ENCODE peak calls at places on chromosomes 1 and 21, in five cellular contexts. K, B, S, U and X are unnamed samples.

GRCh38 chr1:81439046-81439823 is 361.5 kb upstream of the ADGRL2 start:
- DNase-seq in U (no peak), K (no peak), B (no peak), S (no peak), X (no peak)

GRCh38 chr1:152348447-152348846 is 11.4 kb downstream of the FLG2 start:
- DNase-seq in S (no peak), K (no peak), B (peak; percentile 13), U (no peak), X (no peak)

GRCh38 chr1:2356911-2357845 is 34.2 kb downstream of the MORN1 start:
- DNase-seq in B (no peak), S (no peak), U (no peak), K (peak; percentile 61), X (no peak)

GRCh38 chr21:16194851-16195251 is 465.1 kb downstream of the USP25 start:
- DNase-seq in K (no peak), B (no peak), S (no peak), U (peak; percentile 53), X (no peak)

GRCh38 chr1:229509576-229509975 is 1.4 kb upstream of the NUP133 start:
- DNase-seq in U (peak; percentile 10), S (no peak), B (no peak), K (no peak), X (peak; percentile 18)

GRCh38 chr21:42385619-42386018 is 10.2 kb downstream of the TMPRSS3 start:
- DNase-seq in K (peak; percentile 10), U (no peak), S (no peak), B (no peak), X (no peak)

GRCh38 chr1:46215504-46215903 is 12.4 kb downstream of the LURAP1 start:
- DNase-seq in U (no peak), S (no peak), B (no peak), K (no peak), X (no peak)

GRCh38 chr1:175388286-175388685 is 195.7 kb upstream of the KIAA0040 start:
- DNase-seq in U (no peak), B (no peak), S (no peak), K (no peak), X (no peak)

GRCh38 chr1:69201716-69202115 is 366.0 kb upstream of the LRRC7 start:
- DNase-seq in U (no peak), B (no peak), S (no peak), K (no peak), X (no peak)

GRCh38 chr21:24395320-24395933 is 1211.9 kb downstream of the MRPL39 start:
- DNase-seq in B (no peak), K (no peak), U (peak; percentile 6), S (no peak), X (no peak)

GRCh38 chr1:48469616-48470500 is 2.1 kb downstream of the SPATA6 start:
- DNase-seq in K (no peak), B (no peak), U (peak; percentile 88), S (peak; percentile 73), X (peak; percentile 66)

GRCh38 chr1:183212870-183213269 is 26.8 kb downstream of the LAMC2 start:
- DNase-seq in S (no peak), U (no peak), B (no peak), K (no peak), X (no peak)

GRCh38 chr1:183218039-183218618 is 32.1 kb downstream of the LAMC2 start:
- DNase-seq in B (no peak), U (peak; percentile 47), S (peak; percentile 75), K (peak; percentile 85), X (no peak)

GRCh38 chr1:183215076-183215720 is 29.1 kb downstream of the LAMC2 start:
- DNase-seq in B (no peak), S (no peak), U (no peak), K (no peak), X (no peak)

GRCh38 chr1:183214021-183214970 is 28.2 kb downstream of the LAMC2 start:
- DNase-seq in U (no peak), B (no peak), K (no peak), S (no peak), X (no peak)

DNA sequence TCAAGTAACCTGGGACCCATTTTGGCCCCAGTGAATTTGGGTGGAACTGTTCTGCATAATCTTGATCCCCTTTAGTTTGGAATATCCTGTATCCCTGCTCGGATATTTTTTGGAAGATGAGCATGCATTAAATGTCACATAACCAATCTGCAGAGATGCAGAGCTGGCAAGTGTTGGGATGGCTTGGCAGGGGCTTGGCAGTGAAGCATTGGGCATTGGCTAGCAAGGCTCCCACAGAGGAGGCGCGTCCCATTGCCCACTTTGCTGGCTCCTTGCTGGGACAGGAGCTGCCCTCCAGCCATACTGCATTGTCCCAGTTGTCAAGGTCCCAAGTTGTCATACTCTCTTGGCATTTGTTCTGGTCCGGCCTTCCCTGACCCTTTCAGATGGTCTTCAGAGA is 29.9 kb downstream of the LAMC2 start:
- DNase-seq in U (no peak), B (no peak), K (no peak), S (no peak), X (no peak)
- H3K4me3 ChIP-seq in U (no peak overlapping the region), B (no peak overlapping the region), K (no peak overlapping the region), S (no peak overlapping the region), X (no peak overlapping the region)

GRCh38 chr1:154758346-154758745 is 111.7 kb downstream of the KCNN3 start:
- DNase-seq in B (no peak), S (no peak), K (peak; percentile 38), U (no peak), X (no peak)

GRCh38 chr1:154759196-154759595 is 110.9 kb downstream of the KCNN3 start:
- DNase-seq in B (no peak), S (no peak), U (no peak), K (peak; percentile 5), X (no peak)

GRCh38 chr1:154757149-154757548 is 112.9 kb downstream of the KCNN3 start:
- DNase-seq in B (no peak), K (no peak), S (no peak), U (no peak), X (no peak)

GRCh38 chr1:154759793-154760192 is 110.3 kb downstream of the KCNN3 start:
- DNase-seq in B (no peak), U (no peak), S (no peak), K (peak; percentile 15), X (no peak)

GRCh38 chr1:154760469-154760933 is 109.6 kb downstream of the KCNN3 start:
- DNase-seq in B (peak; percentile 28), K (peak; percentile 88), S (no peak), U (no peak), X (no peak)
- H3K4me3 ChIP-seq in B (peak overlapping the region; percentile 42), K (no peak overlapping the region), S (peak overlapping the region; percentile 29), U (no peak overlapping the region), X (peak overlapping the region; percentile 14)

DNA sequence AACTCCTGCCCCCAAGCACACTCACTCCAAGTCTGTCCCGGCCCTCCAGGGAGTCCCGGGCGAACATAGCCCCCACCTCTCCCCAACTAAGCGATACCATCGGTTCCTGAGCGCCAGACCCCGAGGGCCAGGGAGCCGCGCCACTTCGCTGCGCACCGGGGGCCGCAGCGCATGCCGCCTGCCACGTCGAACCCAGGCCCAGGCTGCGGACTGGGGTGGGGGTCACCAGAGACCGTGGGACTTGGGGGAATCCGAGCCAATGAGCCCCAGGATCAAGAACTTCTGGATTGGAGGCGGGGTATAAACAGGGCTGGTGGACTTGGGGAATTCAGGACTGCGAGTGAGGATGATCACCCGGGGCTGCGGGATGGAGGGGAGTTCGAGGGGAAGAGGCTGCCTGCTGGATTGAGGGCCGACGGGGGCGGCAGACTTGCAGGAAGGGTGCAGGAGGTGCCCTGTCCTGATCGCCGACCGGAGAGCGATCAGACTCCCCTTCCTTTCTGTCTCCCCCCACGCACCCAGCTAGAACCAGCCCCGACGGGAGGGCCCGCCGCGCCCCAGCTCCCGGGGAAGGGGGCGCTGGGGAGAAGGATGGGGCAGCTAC is 640 bp downstream of the RSPO1 start:
- DNase-seq in K (no peak), S (no peak), U (no peak), B (no peak), X (no peak)
- H3K4me3 ChIP-seq in K (no peak overlapping the region), S (no peak overlapping the region), U (no peak overlapping the region), B (peak overlapping the region; percentile 32), X (peak overlapping the region; percentile 24)

DNA sequence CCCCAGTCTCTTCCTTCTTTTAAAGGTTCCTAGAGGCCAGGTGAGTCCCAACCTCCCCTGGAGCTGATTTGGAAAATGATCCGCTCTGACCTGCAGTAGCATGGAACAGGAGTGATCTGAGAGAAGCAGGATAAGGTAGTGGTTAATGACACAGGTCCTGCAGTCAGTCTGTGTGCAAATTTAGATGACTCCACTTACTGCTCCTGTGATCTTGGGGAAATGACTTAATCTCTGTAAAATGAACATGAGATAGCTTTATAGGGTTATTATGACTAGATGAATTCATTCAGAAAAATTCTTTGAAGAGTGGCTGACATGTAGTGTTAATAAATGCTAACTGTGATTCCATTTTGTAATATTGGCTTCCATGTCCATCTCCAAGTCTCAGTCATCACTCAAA is 374.9 kb upstream of the CAMK1G start:
- DNase-seq in B (no peak), U (no peak), K (no peak), S (no peak), X (no peak)
- H3K4me3 ChIP-seq in B (no peak overlapping the region), U (no peak overlapping the region), K (no peak overlapping the region), S (no peak overlapping the region), X (no peak overlapping the region)

GRCh38 chr1:40687059-40687458 is 4.4 kb upstream of the NFYC start:
- DNase-seq in B (no peak), K (no peak), S (no peak), U (no peak), X (no peak)

GRCh38 chr1:40689737-40690136 is 1.8 kb upstream of the NFYC start:
- DNase-seq in K (no peak), B (no peak), U (no peak), S (no peak), X (no peak)

GRCh38 chr1:40679165-40679953 is 12.1 kb upstream of the NFYC start:
- DNase-seq in B (no peak), K (no peak), S (no peak), U (no peak), X (no peak)

GRCh38 chr1:40684669-40685068 is 6.8 kb upstream of the NFYC start:
- DNase-seq in U (no peak), K (no peak), S (no peak), B (no peak), X (no peak)
- H3K4me3 ChIP-seq in U (no peak overlapping the region), K (no peak overlapping the region), S (no peak overlapping the region), B (no peak overlapping the region), X (no peak overlapping the region)

GRCh38 chr1:156709031-156709430 is 3.6 kb upstream of the CRABP2 start:
- DNase-seq in S (no peak), B (no peak), K (no peak), U (no peak), X (no peak)

GRCh38 chr1:156711011-156711817 is 5.8 kb upstream of the CRABP2 start:
- DNase-seq in U (peak; percentile 28), S (no peak), B (no peak), K (no peak), X (no peak)

GRCh38 chr1:156709743-156710489 is 4.5 kb upstream of the CRABP2 start:
- DNase-seq in K (peak; percentile 92), U (peak; percentile 77), S (peak; percentile 79), B (no peak), X (no peak)

GRCh38 chr1:156714830-156715229 is 9.4 kb upstream of the CRABP2 start:
- DNase-seq in K (no peak), U (no peak), B (no peak), S (no peak), X (no peak)

GRCh38 chr1:156712626-156713025 is 7.2 kb upstream of the CRABP2 start:
- DNase-seq in B (no peak), K (no peak), U (peak; percentile 53), S (no peak), X (no peak)
- H3K4me3 ChIP-seq in B (peak overlapping the region; percentile 18), K (no peak overlapping the region), U (no peak overlapping the region), S (no peak overlapping the region), X (no peak overlapping the region)

GRCh38 chr1:234771642-234772344 is 161.8 kb upstream of the IRF2BP2 start:
- DNase-seq in B (no peak), K (no peak), U (no peak), S (no peak), X (no peak)
- H3K4me3 ChIP-seq in B (no peak overlapping the region), K (no peak overlapping the region), U (no peak overlapping the region), S (no peak overlapping the region), X (no peak overlapping the region)